ENCODE peak calls at places on chromosomes 1 and 21, in ten cellular contexts. T is midbrain; R is T47D; E is Panc1; G is ovary; D is NCI-H524; Y is A549; J is activated T-cell treated with anti-CD3 and anti-CD28 coated beads, Interleukin-2, amount 50 U/mL, for 1 hour; I is HFF-Myc; S is AG20443. X is an unnamed sample.

GRCh38 chr1:167056529-167057296 is 33.5 kb downstream of the GPA33 start:
- DNase-seq in T (no peak), J (no peak), E (no peak), I (no peak), G (no peak), S (no peak), Y (no peak), R (no peak), D (peak; percentile 80), X (no peak)

GRCh38 chr21:32413697-32414578 is 1.4 kb downstream of the EVA1C start:
- DNase-seq in I (no peak), D (peak; percentile 25), S (no peak), J (no peak), G (no peak), T (peak; percentile 59), E (no peak), R (peak; percentile 36), Y (no peak), X (peak; percentile 38)

GRCh38 chr1:207007352-207008033 is 25.1 kb downstream of the C1orf116 start:
- DNase-seq in I (peak; percentile 72), D (no peak), E (no peak), G (no peak), R (peak; percentile 59), Y (peak; percentile 89), S (peak; percentile 91), T (no peak), J (no peak), X (peak; percentile 97)

GRCh38 chr21:29697555-29698193 is 242.1 kb downstream of the GRIK1 start:
- DNase-seq in T (no peak), I (no peak), D (no peak), E (no peak), J (no peak), S (no peak), R (no peak), G (no peak), Y (no peak), X (no peak)

GRCh38 chr1:235021815-235022214 is 106.8 kb downstream of the TOMM20 start:
- DNase-seq in I (no peak), T (no peak), E (no peak), D (no peak), S (no peak), R (no peak), G (no peak), Y (no peak), J (no peak), X (no peak)

GRCh38 chr1:58783090-58783992 is 506 bp downstream of the JUN start:
- DNase-seq in R (peak; percentile 63), I (no peak), D (peak; percentile 62), G (peak; percentile 81), Y (no peak), S (peak; percentile 22), T (peak; percentile 70), J (no peak), E (no peak), X (no peak)

GRCh38 chr1:238129677-238130076 is 239.0 kb upstream of the ZP4 start:
- DNase-seq in G (no peak), R (no peak), Y (no peak), J (no peak), I (no peak), T (no peak), S (no peak), D (no peak), E (no peak), X (no peak)

GRCh38 chr21:25396135-25396711 is 211.1 kb downstream of the MRPL39 start:
- DNase-seq in T (no peak), E (no peak), I (no peak), J (no peak), D (no peak), R (no peak), G (no peak), S (no peak), Y (no peak), X (no peak)

GRCh38 chr1:41416081-41416480 is 54.8 kb downstream of the FOXO6 start:
- DNase-seq in T (no peak), J (no peak), I (no peak), D (no peak), R (no peak), G (no peak), Y (no peak), S (no peak), E (no peak), X (no peak)

GRCh38 chr21:45478115-45478801 is 64.0 kb downstream of the SLC19A1 start:
- DNase-seq in G (peak; percentile 80), R (peak; percentile 79), Y (no peak), I (no peak), S (peak; percentile 83), D (peak; percentile 77), T (peak; percentile 68), J (peak; percentile 84), E (no peak), X (no peak)

GRCh38 chr1:118788372-118788955 is 199.7 kb downstream of the TBX15 start:
- DNase-seq in G (no peak), J (no peak), T (no peak), Y (no peak), D (no peak), R (peak; percentile 4), E (no peak), S (peak; percentile 13), I (peak; percentile 2), X (no peak)

GRCh38 chr1:155882235-155882634 is 22.9 kb downstream of the SYT11 start:
- DNase-seq in Y (no peak), S (no peak), E (no peak), D (no peak), T (no peak), I (no peak), R (no peak), J (no peak), G (no peak), X (no peak)

GRCh38 chr1:24892188-24893153 is 37.6 kb downstream of the RUNX3 start:
- DNase-seq in D (no peak), G (no peak), E (no peak), Y (no peak), R (no peak), I (no peak), S (no peak), T (no peak), J (no peak), X (no peak)

GRCh38 chr1:31548518-31548898 is 27.8 kb upstream of the TINAGL1 start:
- DNase-seq in I (no peak), D (no peak), J (no peak), T (no peak), Y (no peak), S (no peak), R (no peak), E (no peak), G (peak; percentile 52), X (no peak)

GRCh38 chr21:35904995-35905972 is 155.0 kb downstream of the SETD4 start:
- DNase-seq in R (no peak), S (peak; percentile 71), I (no peak), G (no peak), T (no peak), D (no peak), J (no peak), Y (no peak), E (no peak), X (no peak)

GRCh38 chr1:3076388-3076740 is 7.4 kb downstream of the PRDM16 start:
- DNase-seq in I (no peak), D (no peak), Y (no peak), E (no peak), G (no peak), S (no peak), T (no peak), R (no peak), J (no peak), X (no peak)

GRCh38 chr1:31769720-31770390 is 5.7 kb upstream of the ADGRB2 start:
- DNase-seq in Y (no peak), G (no peak), J (no peak), E (no peak), T (no peak), I (no peak), R (peak; percentile 55), D (peak; percentile 49), S (no peak), X (no peak)

GRCh38 chr1:30730351-30731108 is 7.1 kb upstream of the MATN1 start:
- DNase-seq in E (no peak), I (no peak), G (peak; percentile 56), J (no peak), Y (no peak), D (no peak), S (no peak), R (no peak), T (no peak), X (no peak)

GRCh38 chr1:245707941-245708340 is 553.2 kb downstream of the KIF26B start:
- DNase-seq in J (no peak), T (no peak), S (no peak), G (no peak), D (no peak), I (no peak), Y (no peak), R (no peak), E (no peak), X (no peak)

GRCh38 chr1:100606438-100606837 is 68.5 kb downstream of the GPR88 start:
- DNase-seq in R (peak; percentile 29), D (peak; percentile 62), S (peak; percentile 73), G (peak; percentile 58), I (no peak), T (no peak), J (no peak), E (no peak), Y (no peak), X (no peak)

GRCh38 chr1:231691618-231692259 is 65.1 kb downstream of the DISC1 start:
- DNase-seq in S (peak; percentile 50), J (no peak), I (no peak), G (peak; percentile 82), T (peak; percentile 36), E (peak; percentile 7), R (peak; percentile 51), Y (peak; percentile 55), D (peak; percentile 52), X (no peak)

GRCh38 chr1:166133857-166134256 is 32.9 kb downstream of the FAM78B start:
- DNase-seq in G (no peak), T (no peak), Y (no peak), J (no peak), D (no peak), I (no peak), S (no peak), E (no peak), R (no peak), X (no peak)

GRCh38 chr1:21641967-21642366 is 27.2 kb downstream of the RAP1GAP start:
- DNase-seq in G (no peak), I (no peak), S (no peak), J (no peak), T (no peak), D (no peak), Y (no peak), R (no peak), E (no peak), X (no peak)

GRCh38 chr1:17622823-17623222 is 83.3 kb downstream of the ARHGEF10L start:
- DNase-seq in R (no peak), E (no peak), G (no peak), I (no peak), Y (no peak), D (no peak), T (no peak), S (no peak), J (no peak), X (no peak)

GRCh38 chr1:60078182-60078581 is 4.6 kb upstream of the C1orf87 start:
- DNase-seq in J (no peak), S (peak; percentile 17), Y (no peak), T (no peak), E (no peak), D (no peak), R (no peak), G (no peak), I (no peak), X (no peak)

GRCh38 chr1:85264150-85264549 is 4.7 kb upstream of the C1orf52 start:
- DNase-seq in S (no peak), Y (no peak), I (no peak), E (no peak), D (no peak), R (no peak), G (no peak), J (no peak), T (no peak), X (no peak)

GRCh38 chr1:37720231-37721130 is 28.2 kb downstream of the CDCA8 start:
- DNase-seq in R (no peak), Y (no peak), S (no peak), G (no peak), D (no peak), J (no peak), T (no peak), E (no peak), I (no peak), X (no peak)

GRCh38 chr21:46294647-46295176 is 8.6 kb downstream of the YBEY start:
- DNase-seq in S (peak; percentile 65), Y (no peak), R (peak; percentile 62), T (no peak), E (no peak), I (peak; percentile 48), D (no peak), J (no peak), G (no peak), X (peak; percentile 8)

X was measured in foreskin keratinocyte.